ENCODE peak calls at places on chromosomes 3 and 15, in six cellular contexts. R, S, L, N, F and X are unnamed samples.

GRCh38 chr3:8266679-8267267 is 234.8 kb upstream of the LMCD1 start:
- DNase-seq in R (no peak), S (no peak), L (no peak), N (no peak), F (no peak), X (no peak)

GRCh38 chr3:174540081-174540480 is 319.1 kb upstream of the NAALADL2 start:
- DNase-seq in R (no peak), S (no peak), L (no peak), N (no peak), F (no peak), X (no peak)

GRCh38 chr3:155701882-155702465 is 42.9 kb downstream of the PLCH1 start:
- DNase-seq in R (peak; percentile 43), S (no peak), L (peak; percentile 8), N (no peak), F (peak; percentile 67), X (peak; percentile 77)

GRCh38 chr3:113606539-113607218 is 74.3 kb downstream of the SIDT1 start:
- DNase-seq in R (no peak), S (no peak), L (no peak), N (no peak), F (no peak), X (no peak)

GRCh38 chr15:39242345-39242744 is 338.5 kb upstream of the THBS1 start:
- DNase-seq in R (peak; percentile 12), S (no peak), L (no peak), N (no peak), F (peak; percentile 63), X (peak; percentile 53)

GRCh38 chr3:31490502-31490901 is 42.2 kb upstream of the STT3B start:
- DNase-seq in R (no peak), S (no peak), L (no peak), N (no peak), F (no peak), X (no peak)

GRCh38 chr3:57983734-57984518 is 24.3 kb upstream of the FLNB start:
- DNase-seq in R (peak; percentile 69), S (no peak), L (peak; percentile 66), N (peak; percentile 58), F (peak; percentile 80), X (peak; percentile 90)

GRCh38 chr15:100763764-100764750 is 115.6 kb upstream of the ALDH1A3 start:
- DNase-seq in R (no peak), S (no peak), L (no peak), N (no peak), F (peak; percentile 26), X (peak; percentile 43)

GRCh38 chr3:47404955-47405790 is 24.4 kb downstream of the PTPN23 start:
- DNase-seq in R (peak; percentile 28), S (no peak), L (no peak), N (peak; percentile 56), F (peak; percentile 81), X (peak; percentile 32)

GRCh38 chr3:31748281-31749245 is 215.8 kb downstream of the STT3B start:
- DNase-seq in R (no peak), S (no peak), L (no peak), N (no peak), F (no peak), X (no peak)

GRCh38 chr3:106820726-106821362 is 556.4 kb upstream of the CCDC54 start:
- DNase-seq in R (no peak), S (no peak), L (no peak), N (no peak), F (no peak), X (no peak)

GRCh38 chr15:96893159-96893906 is 562.8 kb downstream of the NR2F2 start:
- DNase-seq in R (peak; percentile 20), S (no peak), L (no peak), N (peak; percentile 33), F (peak; percentile 28), X (peak; percentile 17)

GRCh38 chr3:171086914-171087313 is 60.4 kb upstream of the SLC2A2 start:
- DNase-seq in R (no peak), S (no peak), L (no peak), N (no peak), F (no peak), X (no peak)
- TF ChIP-seq CTCF in R (no peak), S (no peak), L (no peak), N (no peak), F (no peak), X (no peak)

DNA sequence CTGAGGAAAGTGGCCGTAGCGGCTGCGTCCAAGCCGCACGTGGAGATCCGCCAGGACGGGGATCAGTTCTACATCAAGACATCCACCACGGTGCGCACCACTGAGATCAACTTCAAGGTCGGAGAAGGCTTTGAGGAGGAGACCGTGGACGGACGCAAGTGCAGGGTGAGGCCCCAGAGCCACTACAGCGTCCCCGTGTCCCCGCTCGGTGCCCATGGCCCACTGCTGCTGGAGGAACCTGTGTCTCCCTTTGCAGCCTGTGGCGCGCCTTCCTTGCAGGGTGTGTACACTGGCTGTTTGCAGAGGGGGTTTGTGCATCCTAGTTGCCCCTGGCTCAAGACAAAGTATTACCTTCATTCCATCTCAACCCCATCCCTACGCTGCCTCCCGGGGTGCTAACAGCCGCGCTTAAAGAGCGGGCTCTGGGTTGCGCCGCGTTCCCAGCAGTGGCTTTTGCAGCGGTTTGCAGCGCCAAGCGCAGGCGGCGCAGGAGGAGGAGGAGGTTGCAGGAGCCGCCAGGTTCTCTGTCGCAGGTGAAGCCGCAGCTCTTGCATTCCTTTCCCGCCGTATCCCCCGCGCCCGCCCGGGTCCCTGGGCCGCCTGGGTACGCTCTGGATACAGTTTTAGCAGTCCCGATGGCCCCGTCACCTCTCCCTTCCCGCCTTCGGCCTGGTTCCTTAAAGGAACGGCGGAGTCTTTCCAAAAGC is 1.1 kb downstream of the CRABP1 start:
- DNase-seq in R (no peak), S (peak; percentile 76), L (no peak), N (no peak), F (no peak), X (no peak)
- H3K4me3 ChIP-seq in R (no peak overlapping the region), S (peak overlapping the region; percentile 67), L (no peak overlapping the region), N (peak overlapping the region; percentile 24), F (no peak overlapping the region), X (peak overlapping the region; percentile 11)

GRCh38 chr3:38137615-38138346 is 680 bp upstream of the MYD88 start:
- DNase-seq in R (peak; percentile 32), S (peak; percentile 71), L (no peak), N (no peak), F (no peak), X (no peak)
- TF ChIP-seq CTCF in R (no peak), S (no peak), L (no peak), N (no peak), F (no peak), X (no peak)

DNA sequence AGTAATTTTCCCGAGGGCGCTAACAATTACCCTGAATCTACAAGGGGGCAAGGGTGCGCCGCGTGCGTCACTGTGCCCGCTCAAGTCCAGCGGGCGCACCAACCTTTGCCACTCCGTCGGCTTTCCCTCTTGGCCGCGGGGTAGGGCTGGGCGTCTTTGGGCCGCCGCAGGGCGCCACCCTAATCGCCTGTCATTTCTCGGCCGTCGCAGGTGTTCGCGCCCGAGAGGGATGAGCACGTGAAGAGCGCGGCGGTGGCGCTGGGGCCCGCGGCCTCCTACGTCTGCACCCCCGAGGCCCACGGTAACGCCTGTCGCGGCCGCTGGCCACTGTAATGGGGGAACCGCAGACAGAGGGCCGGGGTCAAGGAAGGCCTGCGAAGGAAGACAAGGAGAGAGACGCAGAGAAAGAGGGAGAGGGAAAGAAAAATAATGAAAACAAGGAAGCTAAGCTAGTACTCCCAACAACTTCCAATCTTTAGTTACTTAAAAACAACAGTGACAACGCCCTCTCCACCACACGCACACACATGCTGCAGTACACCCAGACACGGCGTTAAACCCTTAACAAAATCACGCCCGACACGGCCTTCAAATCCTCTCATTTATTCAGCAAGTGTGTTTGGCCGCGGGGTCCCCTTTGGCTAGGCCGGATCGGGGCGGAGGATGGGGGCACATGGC is 3.8 kb downstream of the SKOR1 start:
- DNase-seq in R (no peak), S (peak; percentile 55), L (no peak), N (no peak), F (no peak), X (no peak)
- H3K4me3 ChIP-seq in R (no peak overlapping the region), S (no peak overlapping the region), L (no peak overlapping the region), N (peak overlapping the region; percentile 33), F (no peak overlapping the region), X (no peak overlapping the region)

DNA sequence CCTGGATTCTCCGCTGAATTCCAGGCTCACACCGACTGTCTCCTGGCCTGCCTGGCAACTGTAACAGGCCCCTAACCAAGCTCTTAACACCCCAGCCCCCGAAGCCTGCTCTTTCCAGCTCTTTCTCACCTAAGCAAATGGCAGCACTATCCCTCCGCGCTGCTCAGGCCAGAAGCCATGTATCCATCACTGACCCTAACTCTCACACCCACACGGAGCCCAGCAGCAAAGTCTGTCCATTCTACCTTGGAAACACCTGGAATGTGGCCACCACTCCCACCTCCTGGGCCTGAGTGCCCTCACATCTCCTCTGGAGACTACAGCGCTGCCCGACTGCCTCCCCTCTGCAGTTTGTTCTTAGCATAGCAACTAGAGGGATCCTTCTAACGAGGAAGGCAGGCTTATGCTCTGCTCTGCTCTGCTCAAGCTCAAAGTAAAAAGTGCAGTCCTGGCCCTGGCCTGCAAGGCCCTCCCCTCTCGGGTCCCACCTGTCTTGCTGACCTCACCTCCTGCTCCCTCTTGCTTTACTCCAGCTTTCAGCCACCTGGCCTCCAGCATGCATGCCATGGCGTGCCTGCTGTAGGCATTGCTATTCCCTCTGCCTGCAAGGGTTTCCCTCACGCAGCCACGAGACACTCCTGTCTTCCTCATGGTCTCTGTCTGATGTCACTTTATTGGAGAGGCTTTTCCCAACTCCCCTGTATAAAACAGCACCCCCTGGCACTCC is 27.2 kb downstream of the FEM1B start:
- DNase-seq in R (no peak), S (peak; percentile 63), L (no peak), N (peak; percentile 18), F (no peak), X (peak; percentile 44)
- TF ChIP-seq CTCF in R (no peak), S (peak; percentile 69), L (no peak), N (no peak), F (no peak), X (no peak)